ENCODE peak calls at places on chromosomes 5 and 9, in nine cellular contexts. One of them, this sample, is unnamed.

GRCh38 chr5:139368613-139369012 is 14.5 kb downstream of the SLC23A1 start:
- DNase-seq in PC-9: no peak
- DNase-seq in cardiac muscle cell: no peak
- DNase-seq in IMR-90: peak
- DNase-seq in A673: peak
- DNase-seq in hepatocyte: no peak
- DNase-seq in brain microvascular endothelial cell: no peak
- DNase-seq in BJ: no peak
- DNase-seq in fibroblast of lung: peak
- DNase-seq in this sample: peak

GRCh38 chr5:89034588-89034987 is 151.6 kb upstream of the MEF2C start:
- DNase-seq in PC-9: peak
- DNase-seq in cardiac muscle cell: no peak
- DNase-seq in IMR-90: peak
- DNase-seq in A673: no peak
- DNase-seq in hepatocyte: no peak
- DNase-seq in brain microvascular endothelial cell: peak
- DNase-seq in BJ: no peak
- DNase-seq in fibroblast of lung: peak
- DNase-seq in this sample: peak

GRCh38 chr9:17635115-17635890 is 56.4 kb downstream of the SH3GL2 start:
- DNase-seq in PC-9: no peak
- DNase-seq in cardiac muscle cell: no peak
- DNase-seq in IMR-90: no peak
- DNase-seq in A673: no peak
- DNase-seq in hepatocyte: no peak
- DNase-seq in brain microvascular endothelial cell: no peak
- DNase-seq in BJ: no peak
- DNase-seq in fibroblast of lung: no peak
- DNase-seq in this sample: no peak

GRCh38 chr9:34575775-34576592 is 13.5 kb downstream of the CNTFR start:
- DNase-seq in PC-9: no peak
- DNase-seq in cardiac muscle cell: no peak
- DNase-seq in IMR-90: no peak
- DNase-seq in A673: no peak
- DNase-seq in hepatocyte: no peak
- DNase-seq in brain microvascular endothelial cell: no peak
- DNase-seq in BJ: no peak
- DNase-seq in fibroblast of lung: no peak
- DNase-seq in this sample: no peak

GRCh38 chr9:121133104-121133816 is 58.5 kb downstream of the CNTRL start:
- DNase-seq in PC-9: peak
- DNase-seq in cardiac muscle cell: no peak
- DNase-seq in IMR-90: no peak
- DNase-seq in A673: no peak
- DNase-seq in hepatocyte: peak
- DNase-seq in brain microvascular endothelial cell: no peak
- DNase-seq in BJ: no peak
- DNase-seq in fibroblast of lung: no peak
- DNase-seq in this sample: no peak

GRCh38 chr9:34375901-34376595 is 650 bp downstream of the MYORG start:
- DNase-seq in PC-9: peak
- DNase-seq in cardiac muscle cell: peak
- DNase-seq in IMR-90: no peak
- DNase-seq in A673: peak
- DNase-seq in hepatocyte: peak
- DNase-seq in brain microvascular endothelial cell: no peak
- DNase-seq in BJ: no peak
- DNase-seq in fibroblast of lung: no peak
- DNase-seq in this sample: peak

GRCh38 chr5:55524816-55525215 is 9.9 kb downstream of the PLPP1 start:
- DNase-seq in PC-9: no peak
- DNase-seq in cardiac muscle cell: no peak
- DNase-seq in IMR-90: no peak
- DNase-seq in A673: no peak
- DNase-seq in hepatocyte: no peak
- DNase-seq in brain microvascular endothelial cell: no peak
- DNase-seq in BJ: no peak
- DNase-seq in fibroblast of lung: no peak
- DNase-seq in this sample: no peak

GRCh38 chr9:105328872-105329728 is 84.6 kb downstream of the SLC44A1 start:
- DNase-seq in PC-9: no peak
- DNase-seq in cardiac muscle cell: no peak
- DNase-seq in IMR-90: no peak
- DNase-seq in A673: no peak
- DNase-seq in hepatocyte: no peak
- DNase-seq in brain microvascular endothelial cell: no peak
- DNase-seq in BJ: no peak
- DNase-seq in fibroblast of lung: no peak
- DNase-seq in this sample: no peak

GRCh38 chr5:147611483-147611882 is 101.6 kb upstream of the DPYSL3 start:
- DNase-seq in PC-9: no peak
- DNase-seq in cardiac muscle cell: no peak
- DNase-seq in IMR-90: no peak
- DNase-seq in A673: no peak
- DNase-seq in hepatocyte: no peak
- DNase-seq in brain microvascular endothelial cell: no peak
- DNase-seq in BJ: no peak
- DNase-seq in fibroblast of lung: no peak
- DNase-seq in this sample: no peak

GRCh38 chr5:68012429-68012828 is 203.1 kb upstream of the PIK3R1 start:
- DNase-seq in PC-9: no peak
- DNase-seq in cardiac muscle cell: no peak
- DNase-seq in IMR-90: peak
- DNase-seq in A673: no peak
- DNase-seq in hepatocyte: no peak
- DNase-seq in brain microvascular endothelial cell: no peak
- DNase-seq in BJ: no peak
- DNase-seq in fibroblast of lung: no peak
- DNase-seq in this sample: peak

GRCh38 chr9:112299514-112299913 is 33.9 kb downstream of the PTBP3 start:
- DNase-seq in PC-9: no peak
- DNase-seq in cardiac muscle cell: no peak
- DNase-seq in IMR-90: peak
- DNase-seq in A673: no peak
- DNase-seq in hepatocyte: no peak
- DNase-seq in brain microvascular endothelial cell: peak
- DNase-seq in BJ: no peak
- DNase-seq in fibroblast of lung: peak
- DNase-seq in this sample: peak

GRCh38 chr9:91004992-91005391 is 203.4 kb downstream of the SYK start:
- DNase-seq in PC-9: no peak
- DNase-seq in cardiac muscle cell: no peak
- DNase-seq in IMR-90: no peak
- DNase-seq in A673: no peak
- DNase-seq in hepatocyte: no peak
- DNase-seq in brain microvascular endothelial cell: no peak
- DNase-seq in BJ: no peak
- DNase-seq in fibroblast of lung: no peak
- DNase-seq in this sample: no peak

GRCh38 chr9:91004484-91004883 is 202.9 kb downstream of the SYK start:
- DNase-seq in PC-9: no peak
- DNase-seq in cardiac muscle cell: no peak
- DNase-seq in IMR-90: no peak
- DNase-seq in A673: no peak
- DNase-seq in hepatocyte: no peak
- DNase-seq in brain microvascular endothelial cell: no peak
- DNase-seq in BJ: no peak
- DNase-seq in fibroblast of lung: no peak
- DNase-seq in this sample: no peak

GRCh38 chr9:91006046-91006445 is 204.4 kb downstream of the SYK start:
- DNase-seq in PC-9: no peak
- DNase-seq in cardiac muscle cell: no peak
- DNase-seq in IMR-90: no peak
- DNase-seq in A673: no peak
- DNase-seq in hepatocyte: no peak
- DNase-seq in brain microvascular endothelial cell: no peak
- DNase-seq in BJ: no peak
- DNase-seq in fibroblast of lung: no peak
- DNase-seq in this sample: no peak

GRCh38 chr9:91012933-91013841 is 211.6 kb downstream of the SYK start:
- DNase-seq in PC-9: no peak
- DNase-seq in cardiac muscle cell: no peak
- DNase-seq in IMR-90: no peak
- DNase-seq in A673: no peak
- DNase-seq in hepatocyte: no peak
- DNase-seq in brain microvascular endothelial cell: no peak
- DNase-seq in BJ: no peak
- DNase-seq in fibroblast of lung: no peak
- DNase-seq in this sample: no peak

DNA sequence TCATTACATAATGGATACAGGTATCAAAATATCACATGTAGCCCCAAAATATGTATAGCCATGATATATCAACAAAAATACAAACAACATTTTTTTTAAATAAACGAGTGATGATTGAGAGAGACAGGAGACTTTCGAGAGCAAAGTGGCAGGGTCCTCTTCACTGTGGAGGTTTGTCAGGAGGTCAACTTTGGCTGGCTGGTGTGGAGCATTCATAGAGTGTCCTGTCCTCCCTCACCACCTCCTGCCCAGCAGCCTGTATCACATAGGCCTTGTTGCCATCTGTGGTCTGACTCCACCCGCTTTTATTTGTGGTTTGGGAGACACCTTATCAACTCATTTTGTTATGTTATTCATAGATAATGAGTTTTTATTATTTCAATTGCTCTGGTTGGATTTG is 206.9 kb downstream of the SYK start:
- DNase-seq in PC-9: no peak
- DNase-seq in cardiac muscle cell: no peak
- DNase-seq in IMR-90: no peak
- DNase-seq in A673: no peak
- DNase-seq in hepatocyte: no peak
- DNase-seq in brain microvascular endothelial cell: no peak
- DNase-seq in BJ: no peak
- DNase-seq in fibroblast of lung: no peak
- DNase-seq in this sample: no peak
- H3K4me3 ChIP-seq in PC-9: no peak
- H3K4me3 ChIP-seq in cardiac muscle cell: no peak
- H3K4me3 ChIP-seq in IMR-90: no peak
- H3K4me3 ChIP-seq in A673: no peak
- H3K4me3 ChIP-seq in hepatocyte: no peak
- H3K4me3 ChIP-seq in brain microvascular endothelial cell: no peak
- H3K4me3 ChIP-seq in BJ: no peak
- H3K4me3 ChIP-seq in fibroblast of lung: no peak
- H3K4me3 ChIP-seq in this sample: no peak

DNA sequence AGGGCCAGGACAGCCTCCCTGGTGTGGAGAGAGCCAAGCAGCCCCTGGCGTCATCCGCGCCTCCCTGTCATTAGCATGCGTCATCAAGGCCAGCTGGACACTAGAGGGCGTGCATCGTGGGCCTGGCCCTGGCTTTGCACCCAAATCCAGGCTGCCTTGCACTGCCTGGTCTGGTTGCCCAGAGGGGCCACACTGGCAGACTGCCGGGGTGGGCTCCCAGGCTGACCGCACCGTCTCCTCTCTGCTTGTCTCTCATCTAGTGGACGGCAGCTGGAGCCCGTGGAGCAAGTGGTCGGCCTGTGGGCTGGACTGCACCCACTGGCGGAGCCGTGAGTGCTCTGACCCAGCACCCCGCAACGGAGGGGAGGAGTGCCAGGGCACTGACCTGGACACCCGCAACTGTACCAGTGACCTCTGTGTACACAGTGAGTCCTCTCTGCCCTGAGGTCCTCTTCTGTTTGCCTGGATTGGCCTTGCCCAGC is 29.0 kb downstream of the HK3 start:
- DNase-seq in PC-9: peak
- DNase-seq in cardiac muscle cell: peak
- DNase-seq in IMR-90: peak
- DNase-seq in A673: peak
- DNase-seq in hepatocyte: peak
- DNase-seq in brain microvascular endothelial cell: peak
- DNase-seq in BJ: no peak
- DNase-seq in fibroblast of lung: peak
- DNase-seq in this sample: peak
- TF ChIP-seq CTCF in PC-9: peak
- TF ChIP-seq CTCF in cardiac muscle cell: peak
- TF ChIP-seq CTCF in IMR-90: peak
- TF ChIP-seq CTCF in A673: peak
- TF ChIP-seq CTCF in hepatocyte: peak
- TF ChIP-seq CTCF in brain microvascular endothelial cell: peak
- TF ChIP-seq CTCF in BJ: peak
- TF ChIP-seq CTCF in fibroblast of lung: peak
- TF ChIP-seq CTCF in this sample: peak

DNA sequence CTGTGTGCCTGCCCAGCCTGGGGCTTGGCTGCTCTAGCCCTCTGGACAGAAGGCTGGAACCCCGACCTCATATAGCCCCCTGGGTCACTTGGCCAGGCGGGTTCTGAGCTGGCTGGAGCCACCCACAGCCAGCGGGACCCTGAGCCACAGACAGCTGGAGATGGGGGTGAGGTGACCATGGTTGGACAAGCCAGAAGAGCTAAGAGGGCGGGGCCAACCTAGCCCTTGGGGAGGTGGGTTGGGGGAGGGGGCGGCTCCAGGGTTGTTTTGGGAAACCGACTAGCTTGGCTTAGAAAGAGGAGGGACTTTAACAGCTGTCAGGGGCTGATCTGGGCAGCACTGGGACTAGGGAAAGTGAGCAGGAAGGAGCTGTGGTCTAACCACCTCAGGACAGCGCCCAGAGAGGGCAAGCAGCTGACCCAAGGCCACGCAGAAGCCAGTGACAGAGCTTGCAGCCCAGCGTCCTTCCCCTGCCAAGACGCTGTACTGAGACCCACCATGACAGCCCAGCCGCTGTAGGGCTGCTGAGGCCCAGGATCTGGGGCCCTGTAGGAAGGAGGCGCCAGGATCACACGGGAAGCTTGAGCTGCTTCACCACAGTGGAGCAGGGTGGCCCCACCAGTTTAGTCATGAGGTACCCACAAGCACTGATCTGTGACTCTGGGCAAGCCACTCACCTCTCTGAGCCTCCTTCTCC is 2.2 kb downstream of the AIF1L start:
- DNase-seq in PC-9: no peak
- DNase-seq in cardiac muscle cell: no peak
- DNase-seq in IMR-90: no peak
- DNase-seq in A673: no peak
- DNase-seq in hepatocyte: no peak
- DNase-seq in brain microvascular endothelial cell: no peak
- DNase-seq in BJ: no peak
- DNase-seq in fibroblast of lung: no peak
- DNase-seq in this sample: no peak
- H3K4me3 ChIP-seq in PC-9: no peak
- H3K4me3 ChIP-seq in cardiac muscle cell: no peak
- H3K4me3 ChIP-seq in IMR-90: no peak
- H3K4me3 ChIP-seq in A673: no peak
- H3K4me3 ChIP-seq in hepatocyte: no peak
- H3K4me3 ChIP-seq in brain microvascular endothelial cell: no peak
- H3K4me3 ChIP-seq in BJ: no peak
- H3K4me3 ChIP-seq in fibroblast of lung: no peak
- H3K4me3 ChIP-seq in this sample: no peak

DNA sequence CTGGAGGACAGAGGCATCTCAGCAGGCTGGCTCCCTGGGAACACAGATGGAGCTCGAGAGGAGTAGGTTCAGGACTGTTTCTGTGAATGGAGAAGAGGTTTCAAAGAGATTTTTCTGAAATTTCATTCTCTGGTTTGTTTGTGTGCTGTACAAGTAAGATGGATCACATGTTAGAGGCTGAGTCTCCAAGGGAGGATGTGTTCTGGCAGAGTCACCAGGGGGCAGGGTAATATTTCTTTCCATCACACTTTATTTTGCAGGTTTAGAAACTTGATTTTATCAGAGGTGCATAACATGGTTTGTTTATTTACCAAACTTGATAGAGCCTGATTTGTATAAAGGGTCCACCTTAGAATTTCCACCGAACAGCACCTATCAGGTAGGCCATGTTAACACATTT is 69.2 kb upstream of the ARL15 start:
- DNase-seq in PC-9: no peak
- DNase-seq in cardiac muscle cell: no peak
- DNase-seq in IMR-90: no peak
- DNase-seq in A673: no peak
- DNase-seq in hepatocyte: no peak
- DNase-seq in brain microvascular endothelial cell: no peak
- DNase-seq in BJ: no peak
- DNase-seq in fibroblast of lung: no peak
- DNase-seq in this sample: no peak
- TF ChIP-seq CTCF in PC-9: no peak
- TF ChIP-seq CTCF in cardiac muscle cell: no peak
- TF ChIP-seq CTCF in IMR-90: no peak
- TF ChIP-seq CTCF in A673: peak
- TF ChIP-seq CTCF in hepatocyte: no peak
- TF ChIP-seq CTCF in brain microvascular endothelial cell: peak
- TF ChIP-seq CTCF in BJ: no peak
- TF ChIP-seq CTCF in fibroblast of lung: no peak
- TF ChIP-seq CTCF in this sample: no peak